ENCODE peak calls at places on chromosome 14, in seven cellular contexts. K is suprapubic skin, H is neural crest cell, G is HCT116, O is fibroblast of mammary gland, T is A549, C is fibroblast of villous mesenchyme. I is an unnamed sample.

GRCh38 chr14:72513346-72513745 is 380.6 kb downstream of the DPF3 start:
- DNase-seq in O (no peak), H (no peak), K (no peak), G (no peak), T (no peak), C (no peak), I (no peak)

GRCh38 chr14:21104448-21105060 is 3.7 kb downstream of the TMEM253 start:
- DNase-seq in O (peak), H (peak), T (peak), G (peak), K (peak), C (peak), I (peak)

GRCh38 chr14:34110531-34110930 is 159.7 kb upstream of the EGLN3 start:
- DNase-seq in G (no peak), T (no peak), C (no peak), K (no peak), O (no peak), H (no peak), I (no peak)

GRCh38 chr14:94539181-94539580 is 22.1 kb upstream of the SERPINA4 start:
- DNase-seq in C (no peak), G (no peak), K (no peak), O (no peak), T (no peak), H (no peak), I (no peak)

GRCh38 chr14:81400202-81400678 is at the start of gene STON2:
- DNase-seq in K (no peak), O (peak), H (no peak), G (peak), T (peak), C (peak), I (no peak)

GRCh38 chr14:93962701-93963601 is 13.4 kb downstream of the ASB2 start:
- DNase-seq in K (no peak), G (no peak), H (no peak), T (no peak), O (peak), C (peak), I (peak)

GRCh38 chr14:76091036-76091435 is 60.7 kb upstream of the GPATCH2L start:
- DNase-seq in H (no peak), G (no peak), C (no peak), O (peak), T (no peak), K (peak), I (no peak)

GRCh38 chr14:77194706-77195105 is 13.1 kb downstream of the TMEM63C start:
- DNase-seq in H (no peak), G (no peak), O (no peak), K (peak), T (no peak), C (no peak), I (no peak)

GRCh38 chr14:64569108-64570045 is 19.6 kb downstream of the PPP1R36 start:
- DNase-seq in C (peak), O (peak), K (no peak), H (no peak), T (peak), G (peak), I (no peak)

DNA sequence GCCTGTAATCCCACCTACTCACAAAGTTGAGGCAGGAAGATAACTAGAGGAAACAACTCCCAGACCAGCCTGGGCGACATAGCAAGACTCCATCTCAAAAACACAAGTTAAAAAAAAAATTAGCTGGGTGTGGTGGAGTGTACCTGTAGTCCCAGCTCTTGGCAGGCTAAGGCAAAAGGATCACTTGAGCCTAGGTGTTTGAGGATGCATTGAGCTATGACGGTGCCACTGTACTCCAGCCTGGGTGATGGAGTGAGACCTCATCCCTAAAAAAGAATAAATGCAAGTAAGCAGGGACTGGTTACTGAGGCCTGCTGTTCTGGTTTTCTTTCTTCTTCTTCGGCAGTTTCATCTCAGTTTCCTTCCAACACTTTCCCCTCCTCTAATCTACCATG is 7.4 kb downstream of the PTPN21 start:
- DNase-seq in K (no peak), G (no peak), H (no peak), O (no peak), C (no peak), T (no peak), I (no peak)
- TF ChIP-seq CTCF in K (no peak), G (no peak), H (no peak), O (no peak), C (no peak), T (no peak), I (no peak)

GRCh38 chr14:24058260-24058950 is 6.6 kb downstream of the CARMIL3 start:
- DNase-seq in O (peak), H (peak), G (no peak), T (peak), C (peak), K (no peak), I (peak)
- TF ChIP-seq CTCF in O (peak), H (peak), G (peak), T (peak), C (peak), K (peak), I (peak)

DNA sequence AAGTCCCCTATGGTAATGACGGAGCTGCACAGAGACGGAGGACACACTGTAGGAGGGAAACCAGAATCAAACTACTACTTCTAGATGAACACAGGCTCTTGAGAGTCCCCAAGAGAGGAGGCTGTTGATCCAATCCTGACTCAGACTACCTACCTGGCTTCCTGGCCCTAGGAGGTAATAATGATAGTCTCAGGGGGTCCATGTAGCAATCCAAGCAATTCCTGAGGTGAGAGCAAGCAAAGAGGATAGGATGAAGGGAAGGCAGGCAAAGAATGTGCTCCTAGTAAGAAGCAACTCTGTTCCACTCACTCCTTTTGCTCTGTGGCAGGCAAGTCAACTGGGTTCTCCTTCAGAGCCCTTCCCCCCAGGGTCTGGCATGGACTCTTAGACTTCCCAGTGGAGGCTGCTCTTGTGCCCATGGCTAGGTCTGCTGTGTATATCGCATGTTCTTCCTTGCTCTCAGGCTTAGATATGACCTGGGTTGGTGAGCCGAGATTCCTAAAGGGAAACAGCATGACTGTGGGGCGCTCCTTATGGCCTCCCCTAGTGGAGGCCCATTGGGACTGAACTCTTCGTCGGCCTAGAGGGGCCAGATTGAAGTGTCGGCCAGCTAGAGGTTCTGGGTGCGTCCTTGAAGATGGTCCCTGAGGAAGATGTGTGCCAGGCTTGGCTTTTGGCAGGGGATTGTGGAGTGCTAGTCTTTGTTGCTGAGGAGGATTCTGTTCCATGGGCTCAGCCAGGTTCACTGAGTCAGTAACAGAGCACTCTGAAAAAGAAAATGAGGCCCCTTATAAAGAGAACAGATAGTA is 2.1 kb downstream of the TINF2 start:
- DNase-seq in G (no peak), O (no peak), H (no peak), K (no peak), C (no peak), T (no peak), I (peak)
- TF ChIP-seq CTCF in G (no peak), O (no peak), H (no peak), K (no peak), C (no peak), T (no peak), I (no peak)

DNA sequence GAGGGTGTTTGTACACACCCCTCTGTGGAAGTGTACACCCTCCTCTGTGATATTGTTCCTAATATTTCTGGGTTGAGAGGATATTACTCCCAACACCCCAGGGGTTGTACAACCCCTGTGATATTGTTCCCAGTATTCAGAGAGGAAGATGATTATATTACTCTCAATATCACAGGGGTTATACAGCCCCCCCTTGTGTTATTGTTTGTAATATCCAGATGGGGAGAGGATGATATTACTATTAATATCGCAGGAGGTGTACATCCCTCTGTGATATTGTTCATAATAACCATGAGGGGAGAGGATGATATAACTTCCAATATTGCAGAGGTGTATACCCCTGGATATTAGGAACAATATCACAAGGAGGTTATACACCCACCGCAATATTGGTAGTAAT is 566.1 kb upstream of the MIS18BP1 start:
- DNase-seq in C (no peak), O (no peak), T (no peak), H (no peak), G (no peak), K (no peak), I (no peak)
- TF ChIP-seq CTCF in C (no peak), O (no peak), T (no peak), H (no peak), G (no peak), K (no peak), I (no peak)

GRCh38 chr14:30375280-30375892 is 183.6 kb upstream of the G2E3 start:
- DNase-seq in T (peak), O (peak), G (peak), C (peak), K (no peak), H (peak), I (no peak)
- TF ChIP-seq CTCF in T (peak), O (peak), G (peak), C (peak), K (peak), H (peak), I (peak)

I was measured in natural killer cell.